ENCODE peak calls at places on chromosome 11, in eight cellular contexts. I is fibroblast of lung, A is AG09319, G is endothelial cell, M is cardiac muscle cell, R is tibial artery, O is epithelial cell of proximal tubule, Z is cardiac fibroblast. P is an unnamed sample.

GRCh38 chr11:61587541-61587941 is 6.7 kb upstream of the SYT7 start:
- DNase-seq in I (peak; percentile 45), A (no peak), G (peak; percentile 43), M (peak; percentile 70), R (no peak), O (no peak), Z (no peak), P (no peak)

GRCh38 chr11:81039916-81040530 is 1599.2 kb upstream of the TENM4 start:
- DNase-seq in I (no peak), A (no peak), G (no peak), M (no peak), R (no peak), O (no peak), Z (no peak), P (no peak)

GRCh38 chr11:109994896-109995295 is 98.3 kb upstream of the ZC3H12C start:
- DNase-seq in I (no peak), A (no peak), G (no peak), M (no peak), R (no peak), O (no peak), Z (no peak), P (no peak)

GRCh38 chr11:27972432-27973170 is 135.4 kb downstream of the KIF18A start:
- DNase-seq in I (peak; percentile 50), A (no peak), G (no peak), M (no peak), R (no peak), O (peak; percentile 18), Z (peak; percentile 50), P (no peak)

GRCh38 chr11:12052676-12053605 is 44.5 kb upstream of the DKK3 start:
- DNase-seq in I (no peak), A (no peak), G (no peak), M (no peak), R (no peak), O (no peak), Z (no peak), P (no peak)

GRCh38 chr11:45844822-45845573 is 2.3 kb upstream of the CRY2 start:
- DNase-seq in I (no peak), A (no peak), G (no peak), M (no peak), R (no peak), O (no peak), Z (no peak), P (no peak)

GRCh38 chr11:69888671-69889076 is 69.5 kb upstream of the FGF3 start:
- DNase-seq in I (peak; percentile 29), A (peak; percentile 16), G (peak; percentile 83), M (peak; percentile 79), R (no peak), O (no peak), Z (peak; percentile 65), P (peak; percentile 63)

GRCh38 chr11:108654994-108655631 is 9.8 kb upstream of the DDX10 start:
- DNase-seq in I (peak; percentile 43), A (no peak), G (peak; percentile 46), M (peak; percentile 61), R (no peak), O (no peak), Z (peak; percentile 78), P (no peak)

GRCh38 chr11:33753304-33753703 is 17.1 kb upstream of the CD59 start:
- DNase-seq in I (peak; percentile 85), A (no peak), G (no peak), M (peak; percentile 15), R (no peak), O (no peak), Z (peak; percentile 71), P (no peak)

GRCh38 chr11:72984448-72985077 is 157.6 kb downstream of the FCHSD2 start:
- DNase-seq in I (no peak), A (no peak), G (no peak), M (peak; percentile 59), R (no peak), O (no peak), Z (no peak), P (no peak)

GRCh38 chr11:65445604-65446445 is 23.2 kb downstream of the NEAT1 start:
- DNase-seq in I (peak; percentile 58), A (no peak), G (no peak), M (no peak), R (peak; percentile 83), O (no peak), Z (peak; percentile 57), P (peak; percentile 83)

GRCh38 chr11:1863352-1864215 is 10.7 kb downstream of the LSP1 start:
- DNase-seq in I (peak; percentile 89), A (peak; percentile 68), G (peak; percentile 51), M (peak; percentile 61), R (peak; percentile 97), O (no peak), Z (peak; percentile 89), P (no peak)

GRCh38 chr11:119754656-119755350 is 25.8 kb upstream of the NECTIN1 start:
- DNase-seq in I (no peak), A (no peak), G (no peak), M (no peak), R (no peak), O (no peak), Z (no peak), P (no peak)

DNA sequence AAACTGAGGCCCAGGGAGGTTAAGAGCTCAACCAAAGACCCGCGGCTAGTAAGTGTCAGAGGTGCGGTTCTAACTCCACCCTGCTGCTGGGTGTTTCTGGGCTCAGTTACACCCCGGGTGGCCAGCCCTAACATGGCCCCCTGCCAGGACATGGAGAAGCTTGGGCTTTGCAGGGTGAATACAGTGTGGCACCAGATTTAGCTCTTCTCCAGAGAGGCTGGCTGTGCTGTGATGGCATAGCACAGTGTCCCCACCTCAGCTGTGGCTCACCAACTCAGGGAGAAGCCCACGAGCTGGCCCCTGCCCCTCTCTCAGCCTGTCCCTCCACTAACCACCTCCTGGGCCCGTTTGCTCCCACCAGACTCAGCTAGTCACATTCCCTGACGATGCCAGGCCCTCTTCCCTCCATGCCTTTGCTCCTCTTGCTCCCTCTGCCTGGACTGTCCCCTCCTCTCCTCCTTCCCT is 7.0 kb downstream of the UCP3 start:
- DNase-seq in I (no peak), A (no peak), G (no peak), M (no peak), R (peak; percentile 33), O (no peak), Z (no peak), P (no peak)
- TF ChIP-seq CTCF in I (no peak), A (no peak), G (no peak), M (no peak), R (no peak), O (no peak), Z (no peak), P (no peak)

GRCh38 chr11:132137289-132137980 is 767.0 kb downstream of the NTM start:
- DNase-seq in I (no peak), A (no peak), G (no peak), M (no peak), R (no peak), O (no peak), Z (no peak), P (no peak)

GRCh38 chr11:132140056-132140455 is 769.6 kb downstream of the NTM start:
- DNase-seq in I (no peak), A (no peak), G (no peak), M (peak; percentile 10), R (no peak), O (no peak), Z (no peak), P (no peak)

GRCh38 chr11:132137981-132138313 is 767.5 kb downstream of the NTM start:
- DNase-seq in I (no peak), A (no peak), G (no peak), M (no peak), R (no peak), O (no peak), Z (no peak), P (no peak)

GRCh38 chr11:132142102-132142501 is 771.7 kb downstream of the NTM start:
- DNase-seq in I (no peak), A (no peak), G (no peak), M (no peak), R (no peak), O (no peak), Z (no peak), P (no peak)

GRCh38 chr11:132139181-132139580 is 768.8 kb downstream of the NTM start:
- DNase-seq in I (no peak), A (no peak), G (no peak), M (no peak), R (no peak), O (no peak), Z (no peak), P (no peak)
- TF ChIP-seq CTCF in I (no peak), A (no peak), G (no peak), M (no peak), R (no peak), O (no peak), Z (no peak), P (no peak)

GRCh38 chr11:88101881-88102594 is 73.2 kb downstream of the RAB38 start:
- DNase-seq in I (no peak), A (no peak), G (no peak), M (no peak), R (no peak), O (peak; percentile 38), Z (no peak), P (no peak)

GRCh38 chr11:88102595-88102929 is 72.7 kb downstream of the RAB38 start:
- DNase-seq in I (no peak), A (no peak), G (no peak), M (no peak), R (no peak), O (no peak), Z (peak; percentile 14), P (no peak)

GRCh38 chr11:88105952-88106351 is 69.3 kb downstream of the RAB38 start:
- DNase-seq in I (no peak), A (no peak), G (no peak), M (no peak), R (no peak), O (no peak), Z (no peak), P (no peak)

GRCh38 chr11:88104408-88104807 is 70.8 kb downstream of the RAB38 start:
- DNase-seq in I (no peak), A (no peak), G (no peak), M (no peak), R (no peak), O (peak; percentile 94), Z (no peak), P (no peak)

DNA sequence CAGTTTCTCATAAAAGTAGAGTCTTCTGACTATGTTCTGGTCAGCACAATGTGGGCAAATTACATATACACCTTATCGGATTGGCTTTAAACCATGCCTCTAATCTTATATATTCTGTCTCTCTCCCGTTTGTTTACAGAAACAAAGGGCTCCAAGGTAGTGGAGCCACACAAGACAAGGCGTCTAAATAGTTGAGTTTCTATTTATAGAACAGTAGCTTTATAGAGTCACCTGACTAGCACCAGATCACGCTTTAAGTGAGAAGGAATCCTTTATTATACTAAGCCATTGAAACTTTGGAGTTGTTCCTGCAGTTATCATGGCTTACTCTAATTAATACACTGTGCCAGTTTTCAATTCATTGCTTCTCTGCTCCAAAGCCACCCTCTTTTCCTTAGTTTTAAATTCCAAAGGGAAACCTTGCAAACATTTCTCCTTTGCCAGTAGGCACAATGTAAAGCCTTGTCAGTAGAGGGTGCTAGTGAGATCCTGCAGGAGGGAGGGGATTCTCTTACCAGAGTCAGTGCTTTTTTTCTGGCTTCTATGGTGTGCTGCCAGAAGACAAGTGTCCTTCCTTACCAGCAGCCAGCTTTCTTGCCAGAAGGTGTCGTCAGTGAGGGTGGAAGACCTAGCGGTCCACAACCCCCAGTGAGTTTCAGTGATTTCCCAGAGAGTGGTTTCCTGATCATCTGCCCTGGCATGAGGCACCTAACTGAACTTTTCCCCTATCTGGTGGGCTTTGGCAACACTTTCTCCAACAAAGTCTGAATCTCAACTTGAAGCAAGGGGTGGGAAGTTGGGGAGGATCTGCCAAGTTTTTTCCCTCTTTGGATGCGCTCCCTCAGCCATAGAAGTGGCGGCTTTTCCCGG is 71.7 kb downstream of the RAB38 start:
- DNase-seq in I (peak; percentile 67), A (no peak), G (peak; percentile 67), M (peak; percentile 41), R (no peak), O (peak; percentile 85), Z (peak; percentile 81), P (no peak)
- TF ChIP-seq CTCF in I (peak; percentile 62), A (peak; percentile 48), G (peak; percentile 51), M (peak; percentile 79), R (no peak), O (peak; percentile 96), Z (peak; percentile 79), P (peak; percentile 73)

GRCh38 chr11:115267871-115268270 is 236.3 kb downstream of the CADM1 start:
- DNase-seq in I (peak; percentile 85), A (no peak), G (no peak), M (no peak), R (no peak), O (no peak), Z (no peak), P (no peak)
- TF ChIP-seq CTCF in I (no peak), A (no peak), G (no peak), M (no peak), R (no peak), O (no peak), Z (no peak), P (no peak)